ENCODE peak calls at places on chromosomes 13 and 19, in four cellular contexts. Y, D, S and C are unnamed samples.

GRCh38 chr13:107992542-107992941 is 222.8 kb downstream of the LIG4 start:
- DNase-seq in S (no peak), Y (no peak), D (no peak), C (no peak)

GRCh38 chr19:33267706-33268105 is 34.6 kb downstream of the CEBPA start:
- DNase-seq in Y (no peak), S (no peak), D (no peak), C (no peak)

GRCh38 chr13:99955747-99956472 is 15.7 kb downstream of the ZIC5 start:
- DNase-seq in S (no peak), D (no peak), Y (no peak), C (no peak)

GRCh38 chr13:58302349-58302748 is 670.8 kb downstream of the PCDH17 start:
- DNase-seq in S (no peak), D (no peak), Y (no peak), C (no peak)

GRCh38 chr13:60358453-60358852 is 38.6 kb upstream of the TDRD3 start:
- DNase-seq in D (no peak), Y (no peak), S (no peak), C (no peak)

GRCh38 chr13:45879666-45880065 is 28.1 kb upstream of the SIAH3 start:
- DNase-seq in Y (no peak), S (no peak), D (no peak), C (peak; percentile 34)

GRCh38 chr13:29917573-29918091 is 67.2 kb upstream of the UBL3 start:
- DNase-seq in Y (no peak), S (no peak), D (no peak), C (no peak)

GRCh38 chr19:40165362-40165937 is 25.8 kb upstream of the MAP3K10 start:
- DNase-seq in D (peak; percentile 79), S (peak; percentile 56), Y (peak; percentile 69), C (peak; percentile 68)

GRCh38 chr13:60152114-60152513 is 11.6 kb downstream of the DIAPH3 start:
- DNase-seq in S (no peak), D (no peak), Y (no peak), C (no peak)

GRCh38 chr19:35054626-35055025 is 13.1 kb downstream of the HPN start:
- DNase-seq in S (peak; percentile 4), Y (no peak), D (no peak), C (no peak)

GRCh38 chr19:17703823-17704463 is 15.3 kb upstream of the MAP1S start:
- DNase-seq in Y (no peak), D (peak; percentile 19), S (peak; percentile 68), C (peak; percentile 81)

GRCh38 chr19:40659566-40659965 is 30.9 kb downstream of the NUMBL start:
- DNase-seq in S (no peak), D (no peak), Y (no peak), C (no peak)

GRCh38 chr13:37736040-37736439 is 133.5 kb downstream of the TRPC4 start:
- DNase-seq in Y (no peak), D (no peak), S (no peak), C (no peak)

GRCh38 chr19:756232-756631 is 5.3 kb downstream of the MISP start:
- DNase-seq in S (no peak), D (peak; percentile 53), Y (no peak), C (no peak)

GRCh38 chr19:8086849-8087248 is 34.3 kb downstream of the CCL25 start:
- DNase-seq in D (no peak), Y (no peak), S (no peak), C (no peak)

GRCh38 chr13:32736648-32737047 is 150.4 kb downstream of the PDS5B start:
- DNase-seq in S (no peak), D (no peak), Y (no peak), C (no peak)

GRCh38 chr13:60112771-60113170 is 51.0 kb downstream of the DIAPH3 start:
- DNase-seq in D (no peak), S (no peak), Y (no peak), C (no peak)

GRCh38 chr13:77022341-77022740 is 4.6 kb downstream of the FBXL3 start:
- DNase-seq in S (no peak), Y (no peak), D (no peak), C (no peak)

GRCh38 chr19:56377105-56377924 is 16.0 kb downstream of the ZNF582 start:
- DNase-seq in S (no peak), D (no peak), Y (no peak), C (no peak)
- H3K4me3 ChIP-seq in S (no peak overlapping the region), D (no peak overlapping the region), Y (no peak overlapping the region), C (no peak overlapping the region)

DNA sequence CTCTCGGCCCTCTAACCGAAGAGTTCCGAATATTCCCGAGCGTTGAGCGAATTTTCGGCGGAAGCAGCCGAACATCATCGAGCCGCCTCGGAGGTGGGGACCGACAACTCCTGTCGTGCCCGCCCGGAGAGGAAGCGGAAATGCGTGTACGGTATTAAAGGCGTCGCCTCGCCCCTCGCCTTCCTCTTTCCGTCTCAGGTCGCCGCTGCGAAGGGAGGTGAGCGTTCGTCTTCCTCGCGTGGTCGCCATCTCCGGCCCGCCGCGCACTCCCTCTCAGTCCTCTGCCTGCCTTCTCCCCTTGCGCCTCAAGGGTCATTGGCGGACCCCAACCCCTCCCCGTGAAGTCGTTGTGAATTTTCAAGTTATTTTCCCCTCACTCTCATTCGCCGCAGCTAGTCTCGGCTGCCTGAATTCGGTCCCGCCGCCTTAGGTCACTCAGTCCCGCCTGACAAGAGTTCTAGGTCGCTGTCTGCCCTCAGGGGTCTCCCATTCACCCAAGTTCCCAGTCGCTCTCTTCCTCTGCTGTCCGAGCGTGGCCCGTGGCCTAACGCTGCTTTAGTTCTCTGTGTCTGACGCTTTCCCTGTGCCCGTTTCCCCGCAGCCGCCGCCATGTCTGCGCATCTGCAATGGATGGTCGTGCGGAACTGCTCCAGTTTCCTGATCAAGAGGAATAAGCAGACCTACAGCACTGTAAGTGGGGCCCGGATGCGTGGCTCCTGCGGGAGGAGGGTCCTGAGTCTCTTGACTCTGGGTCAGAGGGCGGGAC is at the start of gene RPL28:
- DNase-seq in Y (peak; percentile 99), S (peak; percentile 98), D (peak; percentile 99), C (peak; percentile 99)
- TF ChIP-seq CTCF in Y (no peak), S (no peak), D (no peak), C (no peak)

GRCh38 chr19:2783781-2784145 is 690 bp upstream of the SGTA start:
- DNase-seq in S (no peak), Y (no peak), D (peak; percentile 12), C (no peak)
- H3K4me3 ChIP-seq in S (peak overlapping the region; percentile 99), Y (peak overlapping the region; percentile 77), D (peak overlapping the region; percentile 1), C (peak overlapping the region; percentile 94)

GRCh38 chr13:114115191-114115671 is 17.2 kb downstream of the RASA3 start:
- DNase-seq in D (no peak), S (peak; percentile 81), Y (peak; percentile 70), C (peak; percentile 86)
- TF ChIP-seq CTCF in D (no peak), S (no peak), Y (no peak), C (no peak)

GRCh38 chr13:23377603-23378002 is 55.9 kb downstream of the SACS start:
- DNase-seq in S (no peak), Y (peak; percentile 75), D (no peak), C (no peak)
- H3K4me3 ChIP-seq in S (no peak overlapping the region), Y (no peak overlapping the region), D (no peak overlapping the region), C (no peak overlapping the region)

GRCh38 chr19:55408320-55408836 is 790 bp upstream of the UBE2S start:
- DNase-seq in S (no peak), Y (no peak), D (no peak), C (no peak)

GRCh38 chr19:55406091-55406868 is 1.3 kb downstream of the UBE2S start:
- DNase-seq in S (no peak), Y (no peak), D (no peak), C (no peak)

GRCh38 chr19:55406869-55407624 is 541 bp downstream of the UBE2S start:
- DNase-seq in D (peak; percentile 30), S (no peak), Y (peak; percentile 71), C (peak; percentile 73)

GRCh38 chr19:55405638-55406037 is 1.9 kb downstream of the UBE2S start:
- DNase-seq in S (no peak), D (no peak), Y (no peak), C (no peak)

DNA sequence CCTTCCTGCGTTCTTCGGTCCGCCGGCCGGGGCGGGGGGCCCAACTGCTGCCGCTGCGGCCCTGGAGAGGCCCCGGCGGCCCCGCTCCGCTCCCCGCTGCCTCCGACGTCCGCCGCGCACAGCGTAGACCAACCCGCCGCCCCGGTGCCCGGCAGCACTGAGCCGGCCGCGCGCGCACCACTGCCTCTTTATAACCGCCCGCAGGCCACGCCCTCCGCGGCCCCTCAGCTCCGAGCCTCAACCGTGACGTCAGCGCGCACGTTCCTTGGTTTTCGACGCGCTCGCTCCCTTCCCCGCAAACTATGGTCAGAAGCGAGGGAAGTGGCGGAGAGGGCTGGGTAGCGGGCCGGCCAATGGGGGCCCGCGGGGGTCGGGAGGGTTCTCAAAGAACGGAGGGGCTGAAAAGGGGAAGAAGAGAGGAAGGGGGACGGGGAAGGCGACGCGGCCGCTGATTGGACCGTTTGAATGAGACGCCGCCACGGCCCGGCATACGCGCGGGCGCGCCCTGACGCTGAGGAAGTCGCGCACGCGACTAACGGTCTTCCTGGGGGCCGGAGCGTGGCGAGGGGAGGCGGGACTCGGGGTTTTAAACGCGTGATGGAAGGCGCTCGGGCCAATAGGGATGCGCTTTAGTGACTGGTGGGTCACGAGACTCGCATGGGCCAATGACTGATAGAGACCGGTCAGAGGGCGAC is at the start of gene UBE2S:
- DNase-seq in S (peak; percentile 99), Y (peak; percentile 99), D (peak; percentile 99), C (peak; percentile 98)
- TF ChIP-seq CTCF in S (no peak), Y (no peak), D (no peak), C (no peak)

GRCh38 chr19:50252111-50252886 is 48.9 kb downstream of the MYH14 start:
- DNase-seq in D (no peak), Y (no peak), S (no peak), C (peak; percentile 42)
- H3K4me3 ChIP-seq in D (no peak overlapping the region), Y (no peak overlapping the region), S (no peak overlapping the region), C (no peak overlapping the region)